ENCODE peak calls at places on chromosomes 16 and 17, in five cellular contexts. N is uterus; F is ascending aorta; H is mesenchymal stem cell; D is CD8-positive, alpha-beta T cell. Z is an unnamed sample. For H3K4me1, the result is how much of the 10 kb centered on the place peaks cover.

GRCh38 chr17:34246436-34246835 is 8.6 kb upstream of the CCL2 start:
- DNase-seq in N (no peak), F (no peak), H (no peak), D (no peak), Z (no peak)

GRCh38 chr17:6187836-6188235 is 117.7 kb downstream of the WSCD1 start:
- DNase-seq in N (no peak), F (no peak), H (no peak), D (no peak), Z (no peak)

GRCh38 chr17:28421775-28422305 is 15.8 kb upstream of the SLC46A1 start:
- DNase-seq in N (no peak), F (no peak), H (no peak), D (no peak), Z (no peak)

GRCh38 chr17:73069846-73070245 is 22.6 kb downstream of the SLC39A11 start:
- DNase-seq in N (no peak), F (no peak), H (no peak), D (no peak), Z (no peak)

GRCh38 chr17:364766-365165 is 12.2 kb upstream of the RPH3AL start:
- DNase-seq in N (no peak), F (no peak), H (no peak), D (no peak), Z (no peak)

GRCh38 chr17:43615330-43615729 is 46.4 kb downstream of the MEOX1 start:
- DNase-seq in N (no peak), F (no peak), H (no peak), D (no peak), Z (no peak)

GRCh38 chr17:29111816-29112499 is 68.2 kb downstream of the MYO18A start:
- DNase-seq in N (peak), F (no peak), H (peak), D (peak), Z (no peak)

GRCh38 chr17:3556905-3557767 is 476 bp downstream of the TRPV3 start:
- DNase-seq in N (no peak), F (no peak), H (no peak), D (no peak), Z (no peak)

GRCh38 chr17:61402978-61403845 is 3.6 kb downstream of the TBX2 start:
- DNase-seq in N (peak), F (no peak), H (peak), D (no peak), Z (no peak)

GRCh38 chr16:80619824-80620223 is 79.0 kb downstream of the DYNLRB2 start:
- DNase-seq in N (no peak), F (no peak), H (no peak), D (no peak), Z (no peak)

GRCh38 chr17:50318551-50319310 is 27.2 kb upstream of the XYLT2 start:
- DNase-seq in N (no peak), F (no peak), H (peak), D (no peak), Z (no peak)

GRCh38 chr17:48241131-48241591 is 133.6 kb downstream of the SNX11 start:
- DNase-seq in N (peak), F (peak), H (peak), D (no peak), Z (no peak)

GRCh38 chr16:67378642-67379041 is 14.7 kb downstream of the TPPP3 start:
- DNase-seq in N (no peak), F (no peak), H (peak), D (no peak), Z (no peak)

GRCh38 chr16:87056551-87056950 is 260.6 kb downstream of the C16orf95 start:
- DNase-seq in N (no peak), F (no peak), H (no peak), D (no peak), Z (no peak)

GRCh38 chr16:28990375-28991040 is 5.7 kb downstream of the LAT start:
- DNase-seq in N (no peak), F (no peak), H (no peak), D (no peak), Z (no peak)

GRCh38 chr16:70679653-70680494 is 6.0 kb downstream of the MTSS2 start:
- DNase-seq in N (no peak), F (no peak), H (no peak), D (no peak), Z (no peak)

GRCh38 chr17:32504166-32504990 is 17.6 kb downstream of the CDK5R1 start:
- DNase-seq in N (no peak), F (no peak), H (peak), D (no peak), Z (no peak)

GRCh38 chr17:8359769-8360168 is 16.7 kb downstream of the KRABD2 start:
- DNase-seq in N (peak), F (no peak), H (peak), D (no peak), Z (no peak)

GRCh38 chr16:9251026-9251425 is 159.6 kb downstream of the HAPSTR1 start:
- DNase-seq in N (no peak), F (no peak), H (no peak), D (no peak), Z (no peak)

DNA sequence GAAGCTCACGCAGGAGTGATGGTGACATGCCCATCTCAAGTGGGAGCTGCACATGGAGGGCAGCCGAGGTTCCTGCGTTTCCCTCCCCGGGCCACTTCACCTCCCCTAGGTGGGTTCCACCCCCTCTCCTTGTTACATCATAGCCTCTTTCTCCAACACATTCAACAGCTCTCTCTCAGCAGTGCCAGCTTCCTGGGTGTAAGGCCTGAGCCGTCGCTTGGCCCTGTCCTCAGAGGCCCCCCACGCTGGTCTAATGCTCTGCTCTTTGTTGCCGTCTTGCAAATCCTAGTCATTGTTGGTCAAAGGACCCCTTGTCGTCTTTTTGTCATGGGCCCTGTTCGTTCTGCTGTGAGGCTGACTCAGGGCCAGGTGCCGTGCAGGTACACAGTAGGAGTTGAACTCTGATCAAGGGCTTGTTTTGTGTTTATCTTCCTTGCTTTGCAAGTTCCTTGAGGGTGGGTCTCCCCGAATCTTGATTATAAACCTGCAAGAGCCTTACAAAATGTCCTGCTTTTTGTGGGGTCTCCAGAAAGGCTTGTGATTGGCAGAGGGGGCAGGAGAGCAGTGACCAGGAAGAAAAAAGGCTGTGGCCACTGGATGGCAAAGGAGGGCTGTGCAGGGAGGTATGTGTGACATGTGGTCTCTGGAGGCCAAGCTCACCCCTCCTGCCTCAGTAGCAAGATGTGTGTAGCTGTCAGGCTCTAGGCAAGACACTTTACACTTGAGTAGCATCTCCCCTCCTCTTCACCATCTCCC is 136.6 kb downstream of the CCDC182 start:
- DNase-seq in N (no peak), F (no peak), H (no peak), D (no peak), Z (no peak)
- H3K4me1 ChIP-seq in N (under half), F (under half), H (under half), D (half or more), Z (under half)

GRCh38 chr16:2472885-2473284 is 1.8 kb downstream of the NTN3 start:
- DNase-seq in N (no peak), F (no peak), H (no peak), D (no peak), Z (no peak)
- H3K4me1 ChIP-seq in N (under half), F (under half), H (half or more), D (under half), Z (half or more)

GRCh38 chr17:66976379-66976663 is 11.8 kb downstream of the CACNG4 start:
- DNase-seq in N (no peak), F (no peak), H (no peak), D (no peak), Z (no peak)

GRCh38 chr17:66980896-66981295 is 16.4 kb downstream of the CACNG4 start:
- DNase-seq in N (no peak), F (no peak), H (no peak), D (no peak), Z (no peak)

GRCh38 chr17:66976781-66977201 is 12.3 kb downstream of the CACNG4 start:
- DNase-seq in N (no peak), F (no peak), H (no peak), D (no peak), Z (no peak)

GRCh38 chr17:66975614-66976378 is 11.3 kb downstream of the CACNG4 start:
- DNase-seq in N (no peak), F (no peak), H (no peak), D (no peak), Z (no peak)

GRCh38 chr17:66978514-66979061 is 14.1 kb downstream of the CACNG4 start:
- DNase-seq in N (no peak), F (no peak), H (no peak), D (no peak), Z (no peak)
- H3K4me1 ChIP-seq in N (under half), F (under half), H (under half), D (under half), Z (under half)

GRCh38 chr16:64950262-64950661 is 171.6 kb downstream of the CDH11 start:
- DNase-seq in N (no peak), F (no peak), H (no peak), D (no peak), Z (no peak)

GRCh38 chr16:64951193-64951592 is 170.7 kb downstream of the CDH11 start:
- DNase-seq in N (no peak), F (no peak), H (peak), D (no peak), Z (no peak)

GRCh38 chr16:64951681-64952080 is 170.2 kb downstream of the CDH11 start:
- DNase-seq in N (no peak), F (no peak), H (no peak), D (no peak), Z (no peak)

GRCh38 chr16:64950731-64951130 is 171.1 kb downstream of the CDH11 start:
- DNase-seq in N (no peak), F (no peak), H (no peak), D (no peak), Z (no peak)

DNA sequence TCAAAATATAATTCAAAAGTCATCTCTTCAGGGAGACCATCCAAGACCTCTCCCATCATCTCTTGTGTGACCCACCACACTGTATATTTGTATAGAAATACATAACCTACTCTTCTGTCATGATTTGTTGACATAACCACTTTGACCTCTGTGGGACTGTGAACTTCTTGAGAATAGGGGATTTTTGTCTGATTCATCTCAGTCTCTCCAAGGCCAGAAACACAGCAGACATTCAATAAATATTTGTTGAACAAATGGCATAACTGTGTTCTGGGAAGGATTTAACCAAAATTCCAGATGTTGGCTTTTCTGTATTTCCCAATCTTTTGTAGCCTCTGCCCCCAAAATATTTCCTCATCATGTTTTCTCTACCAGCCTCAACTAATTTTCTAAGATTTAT is 169.7 kb downstream of the CDH11 start:
- DNase-seq in N (no peak), F (no peak), H (peak), D (no peak), Z (no peak)
- H3K4me1 ChIP-seq in N (under half), F (under half), H (under half), D (under half), Z (under half)

GRCh38 chr17:74870512-74870911 is 2.3 kb downstream of the FDXR start:
- DNase-seq in N (peak), F (no peak), H (peak), D (no peak), Z (no peak)
- H3K4me1 ChIP-seq in N (under half), F (under half), H (under half), D (under half), Z (under half)

DNA sequence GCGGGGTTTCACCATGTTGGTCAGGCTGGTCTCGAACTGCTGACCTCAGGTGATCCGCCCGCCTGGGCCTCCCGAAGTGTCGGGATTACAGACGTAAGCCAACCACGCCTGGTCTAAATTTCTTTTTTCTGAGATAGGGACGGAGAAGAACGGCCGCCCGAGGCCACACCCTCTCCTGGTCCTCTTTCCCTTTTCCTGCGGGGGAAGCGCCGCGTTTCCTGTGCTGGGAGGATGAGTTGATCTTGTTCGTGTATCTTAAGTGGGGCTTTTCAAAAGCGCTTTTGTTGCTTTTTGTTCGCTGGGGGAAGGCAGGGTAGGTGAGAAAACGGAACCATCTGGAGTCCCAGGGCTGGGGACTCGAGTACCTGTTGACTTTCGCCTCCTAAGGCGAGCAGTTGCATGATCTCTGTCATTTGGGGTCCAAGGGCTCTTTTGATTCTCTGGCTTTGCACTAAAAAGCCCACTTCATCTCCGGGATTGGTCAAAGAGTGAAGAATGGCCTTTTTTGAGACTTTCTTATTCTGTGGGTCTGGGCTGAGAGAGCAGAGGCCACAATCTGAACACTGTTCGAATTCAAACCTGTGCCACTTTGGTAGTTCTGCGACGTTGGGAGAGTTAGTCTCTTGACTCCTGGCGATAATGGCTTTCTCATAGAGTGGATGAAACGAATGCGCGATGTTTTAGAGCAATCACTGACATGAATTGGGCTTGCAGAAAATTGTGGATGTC is 1.3 kb downstream of the FUS start:
- DNase-seq in N (peak), F (no peak), H (peak), D (no peak), Z (no peak)
- H3K4me1 ChIP-seq in N (under half), F (under half), H (under half), D (half or more), Z (half or more)

GRCh38 chr17:19301274-19301946 is 61.1 kb downstream of the B9D1 start:
- DNase-seq in N (no peak), F (no peak), H (no peak), D (no peak), Z (no peak)
- H3K4me1 ChIP-seq in N (under half), F (under half), H (under half), D (under half), Z (under half)

Z was measured in esophagus squamous epithelium.